ENCODE peak calls at places on chromosome 18, in ten cellular contexts. One of them, this sample, is unnamed.

GRCh38 chr18:48808476-48808875 is 142.3 kb downstream of the SMAD7 start:
- DNase-seq in fibroblast of pulmonary artery: no peak
- DNase-seq in OCI-LY7: no peak
- DNase-seq in WERI-Rb-1: no peak
- DNase-seq in astrocyte of the spinal cord: no peak
- DNase-seq in neural crest cell: no peak
- DNase-seq in brain microvascular endothelial cell: no peak
- DNase-seq in GM12864: no peak
- DNase-seq in activated CD8-positive, alpha-beta T cell treated with anti-CD3 and anti-CD28 coated beads for 36 hours: no peak
- DNase-seq in A549: no peak
- DNase-seq in this sample: no peak

GRCh38 chr18:47317824-47318508 is 66.5 kb upstream of the SKOR2 start:
- DNase-seq in fibroblast of pulmonary artery: no peak
- DNase-seq in OCI-LY7: no peak
- DNase-seq in WERI-Rb-1: no peak
- DNase-seq in astrocyte of the spinal cord: no peak
- DNase-seq in neural crest cell: no peak
- DNase-seq in brain microvascular endothelial cell: no peak
- DNase-seq in GM12864: no peak
- DNase-seq in activated CD8-positive, alpha-beta T cell treated with anti-CD3 and anti-CD28 coated beads for 36 hours: no peak
- DNase-seq in A549: no peak
- DNase-seq in this sample: no peak

GRCh38 chr18:48669991-48670750 is 131.3 kb downstream of the CTIF start:
- DNase-seq in fibroblast of pulmonary artery: no peak
- DNase-seq in OCI-LY7: no peak
- DNase-seq in WERI-Rb-1: no peak
- DNase-seq in astrocyte of the spinal cord: no peak
- DNase-seq in neural crest cell: no peak
- DNase-seq in brain microvascular endothelial cell: no peak
- DNase-seq in GM12864: no peak
- DNase-seq in activated CD8-positive, alpha-beta T cell treated with anti-CD3 and anti-CD28 coated beads for 36 hours: no peak
- DNase-seq in A549: no peak
- DNase-seq in this sample: no peak

GRCh38 chr18:76056467-76057194 is 438.4 kb downstream of the ZNF516 start:
- DNase-seq in fibroblast of pulmonary artery: no peak
- DNase-seq in OCI-LY7: no peak
- DNase-seq in WERI-Rb-1: no peak
- DNase-seq in astrocyte of the spinal cord: no peak
- DNase-seq in neural crest cell: no peak
- DNase-seq in brain microvascular endothelial cell: no peak
- DNase-seq in GM12864: no peak
- DNase-seq in activated CD8-positive, alpha-beta T cell treated with anti-CD3 and anti-CD28 coated beads for 36 hours: no peak
- DNase-seq in A549: no peak
- DNase-seq in this sample: no peak

GRCh38 chr18:31497711-31498449 is at the start of gene DSG2:
- DNase-seq in fibroblast of pulmonary artery: peak
- DNase-seq in OCI-LY7: no peak
- DNase-seq in WERI-Rb-1: peak
- DNase-seq in astrocyte of the spinal cord: peak
- DNase-seq in neural crest cell: peak
- DNase-seq in brain microvascular endothelial cell: no peak
- DNase-seq in GM12864: no peak
- DNase-seq in activated CD8-positive, alpha-beta T cell treated with anti-CD3 and anti-CD28 coated beads for 36 hours: peak
- DNase-seq in A549: peak
- DNase-seq in this sample: peak

GRCh38 chr18:6017160-6017559 is 121.8 kb upstream of the TMEM200C start:
- DNase-seq in fibroblast of pulmonary artery: no peak
- DNase-seq in OCI-LY7: no peak
- DNase-seq in WERI-Rb-1: no peak
- DNase-seq in astrocyte of the spinal cord: no peak
- DNase-seq in neural crest cell: no peak
- DNase-seq in brain microvascular endothelial cell: peak
- DNase-seq in GM12864: no peak
- DNase-seq in activated CD8-positive, alpha-beta T cell treated with anti-CD3 and anti-CD28 coated beads for 36 hours: no peak
- DNase-seq in A549: no peak
- DNase-seq in this sample: no peak

GRCh38 chr18:78696698-78697435 is 282.8 kb upstream of the SALL3 start:
- DNase-seq in fibroblast of pulmonary artery: no peak
- DNase-seq in OCI-LY7: no peak
- DNase-seq in WERI-Rb-1: peak
- DNase-seq in astrocyte of the spinal cord: no peak
- DNase-seq in neural crest cell: no peak
- DNase-seq in brain microvascular endothelial cell: no peak
- DNase-seq in GM12864: no peak
- DNase-seq in activated CD8-positive, alpha-beta T cell treated with anti-CD3 and anti-CD28 coated beads for 36 hours: no peak
- DNase-seq in A549: no peak
- DNase-seq in this sample: no peak

GRCh38 chr18:62883937-62884735 is 168.8 kb downstream of the PHLPP1 start:
- DNase-seq in fibroblast of pulmonary artery: no peak
- DNase-seq in OCI-LY7: no peak
- DNase-seq in WERI-Rb-1: no peak
- DNase-seq in astrocyte of the spinal cord: no peak
- DNase-seq in neural crest cell: no peak
- DNase-seq in brain microvascular endothelial cell: no peak
- DNase-seq in GM12864: no peak
- DNase-seq in activated CD8-positive, alpha-beta T cell treated with anti-CD3 and anti-CD28 coated beads for 36 hours: no peak
- DNase-seq in A549: no peak
- DNase-seq in this sample: no peak

GRCh38 chr18:62436636-62437519 is 85.9 kb upstream of the ZCCHC2 start:
- DNase-seq in fibroblast of pulmonary artery: peak
- DNase-seq in OCI-LY7: no peak
- DNase-seq in WERI-Rb-1: peak
- DNase-seq in astrocyte of the spinal cord: peak
- DNase-seq in neural crest cell: no peak
- DNase-seq in brain microvascular endothelial cell: peak
- DNase-seq in GM12864: no peak
- DNase-seq in activated CD8-positive, alpha-beta T cell treated with anti-CD3 and anti-CD28 coated beads for 36 hours: no peak
- DNase-seq in A549: no peak
- DNase-seq in this sample: no peak

GRCh38 chr18:13463526-13463925 is 245.0 kb downstream of the LDLRAD4 start:
- DNase-seq in fibroblast of pulmonary artery: no peak
- DNase-seq in OCI-LY7: no peak
- DNase-seq in WERI-Rb-1: no peak
- DNase-seq in astrocyte of the spinal cord: no peak
- DNase-seq in neural crest cell: no peak
- DNase-seq in brain microvascular endothelial cell: no peak
- DNase-seq in GM12864: no peak
- DNase-seq in activated CD8-positive, alpha-beta T cell treated with anti-CD3 and anti-CD28 coated beads for 36 hours: peak
- DNase-seq in A549: no peak
- DNase-seq in this sample: no peak

GRCh38 chr18:27619259-27619772 is 434.2 kb upstream of the CHST9 start:
- DNase-seq in fibroblast of pulmonary artery: no peak
- DNase-seq in OCI-LY7: no peak
- DNase-seq in WERI-Rb-1: no peak
- DNase-seq in astrocyte of the spinal cord: no peak
- DNase-seq in neural crest cell: no peak
- DNase-seq in brain microvascular endothelial cell: no peak
- DNase-seq in GM12864: no peak
- DNase-seq in activated CD8-positive, alpha-beta T cell treated with anti-CD3 and anti-CD28 coated beads for 36 hours: no peak
- DNase-seq in A549: no peak
- DNase-seq in this sample: no peak

DNA sequence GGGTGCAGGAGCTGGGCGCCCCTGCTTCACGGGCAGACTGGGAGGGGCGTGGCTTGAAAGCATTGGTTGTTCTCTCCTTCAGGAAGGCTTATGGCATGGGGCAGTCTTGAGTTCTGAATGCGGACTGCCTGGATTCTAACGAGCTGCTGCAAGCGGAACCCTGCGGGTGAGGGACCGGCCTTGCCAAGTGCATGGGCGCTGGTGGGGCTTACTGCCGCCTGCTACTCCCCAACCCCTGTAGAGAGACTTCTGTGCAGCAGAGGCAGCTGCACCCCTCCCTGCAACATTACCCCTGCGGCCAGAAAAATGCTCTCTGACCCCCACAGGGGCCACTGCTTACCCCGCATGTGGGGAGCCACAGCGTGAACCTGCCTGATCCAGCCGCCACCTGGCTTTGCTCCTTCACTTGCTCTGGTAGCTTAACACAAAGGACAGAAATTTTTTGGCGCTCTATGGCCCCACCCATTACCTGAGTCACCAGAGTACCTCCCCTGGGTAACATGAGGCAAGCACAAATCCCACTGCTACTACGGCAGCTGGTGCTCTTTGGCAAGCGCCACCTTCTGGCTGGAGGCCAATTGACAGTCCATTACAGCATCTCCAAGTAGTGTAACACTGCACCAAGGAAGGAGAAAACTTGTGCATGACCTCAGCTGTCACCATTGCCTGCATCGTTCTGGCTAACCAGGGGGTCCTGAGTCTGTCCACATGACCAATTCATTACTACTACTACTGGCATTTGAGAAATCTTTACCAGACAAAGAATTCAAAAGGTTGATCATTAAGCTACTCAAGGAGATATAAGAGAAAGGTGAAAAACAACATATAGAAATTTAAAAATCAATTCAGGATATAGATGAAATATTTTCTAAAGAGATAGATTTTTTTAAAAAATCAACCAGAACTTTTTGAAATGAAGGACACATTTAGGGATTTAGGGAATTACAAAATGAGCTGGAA is 35.4 kb downstream of the MYL12B start:
- DNase-seq in fibroblast of pulmonary artery: peak
- DNase-seq in OCI-LY7: peak
- DNase-seq in WERI-Rb-1: peak
- DNase-seq in astrocyte of the spinal cord: peak
- DNase-seq in neural crest cell: peak
- DNase-seq in brain microvascular endothelial cell: peak
- DNase-seq in GM12864: peak
- DNase-seq in activated CD8-positive, alpha-beta T cell treated with anti-CD3 and anti-CD28 coated beads for 36 hours: peak
- DNase-seq in A549: peak
- DNase-seq in this sample: peak
- TF ChIP-seq CTCF in fibroblast of pulmonary artery: peak
- TF ChIP-seq CTCF in OCI-LY7: peak
- TF ChIP-seq CTCF in WERI-Rb-1: peak
- TF ChIP-seq CTCF in astrocyte of the spinal cord: peak
- TF ChIP-seq CTCF in neural crest cell: peak
- TF ChIP-seq CTCF in brain microvascular endothelial cell: peak
- TF ChIP-seq CTCF in GM12864: peak
- TF ChIP-seq CTCF in activated CD8-positive, alpha-beta T cell treated with anti-CD3 and anti-CD28 coated beads for 36 hours: peak
- TF ChIP-seq CTCF in A549: peak
- TF ChIP-seq CTCF in this sample: peak

GRCh38 chr18:34075963-34076860 is 148.5 kb downstream of the NOL4 start:
- DNase-seq in fibroblast of pulmonary artery: no peak
- DNase-seq in OCI-LY7: no peak
- DNase-seq in WERI-Rb-1: no peak
- DNase-seq in astrocyte of the spinal cord: no peak
- DNase-seq in neural crest cell: no peak
- DNase-seq in brain microvascular endothelial cell: no peak
- DNase-seq in GM12864: no peak
- DNase-seq in activated CD8-positive, alpha-beta T cell treated with anti-CD3 and anti-CD28 coated beads for 36 hours: no peak
- DNase-seq in A549: no peak
- DNase-seq in this sample: no peak

DNA sequence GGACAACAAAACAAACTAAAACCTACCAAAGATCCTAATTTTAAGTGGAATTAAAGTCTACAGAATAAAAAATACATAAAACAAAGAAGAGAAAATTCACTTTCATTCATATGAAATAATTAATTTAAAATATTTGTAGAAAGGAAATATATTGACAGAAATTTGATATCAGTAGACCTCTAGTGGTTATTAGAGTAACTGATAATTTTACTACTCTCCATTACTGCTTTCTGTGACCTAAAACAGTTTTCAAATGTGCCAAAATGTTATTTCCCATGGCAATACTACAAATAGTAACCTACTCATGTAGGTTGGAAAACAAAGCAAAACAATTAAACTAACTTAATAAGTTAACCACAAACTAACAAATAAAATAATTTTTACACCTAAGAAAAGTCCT is 147.1 kb downstream of the NOL4 start:
- DNase-seq in fibroblast of pulmonary artery: no peak
- DNase-seq in OCI-LY7: no peak
- DNase-seq in WERI-Rb-1: no peak
- DNase-seq in astrocyte of the spinal cord: peak
- DNase-seq in neural crest cell: no peak
- DNase-seq in brain microvascular endothelial cell: no peak
- DNase-seq in GM12864: no peak
- DNase-seq in activated CD8-positive, alpha-beta T cell treated with anti-CD3 and anti-CD28 coated beads for 36 hours: no peak
- DNase-seq in A549: no peak
- DNase-seq in this sample: no peak
- TF ChIP-seq CTCF in fibroblast of pulmonary artery: no peak
- TF ChIP-seq CTCF in OCI-LY7: peak
- TF ChIP-seq CTCF in WERI-Rb-1: no peak
- TF ChIP-seq CTCF in astrocyte of the spinal cord: no peak
- TF ChIP-seq CTCF in neural crest cell: peak
- TF ChIP-seq CTCF in brain microvascular endothelial cell: no peak
- TF ChIP-seq CTCF in GM12864: no peak
- TF ChIP-seq CTCF in activated CD8-positive, alpha-beta T cell treated with anti-CD3 and anti-CD28 coated beads for 36 hours: no peak
- TF ChIP-seq CTCF in A549: no peak
- TF ChIP-seq CTCF in this sample: peak

GRCh38 chr18:53266850-53267249 is 926.9 kb downstream of the DCC start:
- DNase-seq in fibroblast of pulmonary artery: no peak
- DNase-seq in OCI-LY7: no peak
- DNase-seq in WERI-Rb-1: no peak
- DNase-seq in astrocyte of the spinal cord: no peak
- DNase-seq in neural crest cell: no peak
- DNase-seq in brain microvascular endothelial cell: no peak
- DNase-seq in GM12864: no peak
- DNase-seq in activated CD8-positive, alpha-beta T cell treated with anti-CD3 and anti-CD28 coated beads for 36 hours: no peak
- DNase-seq in A549: no peak
- DNase-seq in this sample: no peak
- TF ChIP-seq CTCF in fibroblast of pulmonary artery: no peak
- TF ChIP-seq CTCF in OCI-LY7: no peak
- TF ChIP-seq CTCF in WERI-Rb-1: no peak
- TF ChIP-seq CTCF in astrocyte of the spinal cord: no peak
- TF ChIP-seq CTCF in neural crest cell: no peak
- TF ChIP-seq CTCF in brain microvascular endothelial cell: no peak
- TF ChIP-seq CTCF in GM12864: no peak
- TF ChIP-seq CTCF in activated CD8-positive, alpha-beta T cell treated with anti-CD3 and anti-CD28 coated beads for 36 hours: no peak
- TF ChIP-seq CTCF in A549: no peak
- TF ChIP-seq CTCF in this sample: no peak

GRCh38 chr18:905307-905947 is 756 bp downstream of the ADCYAP1 start:
- DNase-seq in fibroblast of pulmonary artery: no peak
- DNase-seq in OCI-LY7: no peak
- DNase-seq in WERI-Rb-1: peak
- DNase-seq in astrocyte of the spinal cord: no peak
- DNase-seq in neural crest cell: no peak
- DNase-seq in brain microvascular endothelial cell: no peak
- DNase-seq in GM12864: no peak
- DNase-seq in activated CD8-positive, alpha-beta T cell treated with anti-CD3 and anti-CD28 coated beads for 36 hours: no peak
- DNase-seq in A549: no peak
- DNase-seq in this sample: peak

GRCh38 chr18:902179-902718 is 2.4 kb upstream of the ADCYAP1 start:
- DNase-seq in fibroblast of pulmonary artery: peak
- DNase-seq in OCI-LY7: no peak
- DNase-seq in WERI-Rb-1: peak
- DNase-seq in astrocyte of the spinal cord: no peak
- DNase-seq in neural crest cell: no peak
- DNase-seq in brain microvascular endothelial cell: no peak
- DNase-seq in GM12864: no peak
- DNase-seq in activated CD8-positive, alpha-beta T cell treated with anti-CD3 and anti-CD28 coated beads for 36 hours: no peak
- DNase-seq in A549: no peak
- DNase-seq in this sample: no peak

GRCh38 chr18:903703-904102 is 968 bp upstream of the ADCYAP1 start:
- DNase-seq in fibroblast of pulmonary artery: peak
- DNase-seq in OCI-LY7: no peak
- DNase-seq in WERI-Rb-1: peak
- DNase-seq in astrocyte of the spinal cord: peak
- DNase-seq in neural crest cell: peak
- DNase-seq in brain microvascular endothelial cell: peak
- DNase-seq in GM12864: no peak
- DNase-seq in activated CD8-positive, alpha-beta T cell treated with anti-CD3 and anti-CD28 coated beads for 36 hours: peak
- DNase-seq in A549: peak
- DNase-seq in this sample: peak

GRCh38 chr18:905948-906415 is 1.3 kb downstream of the ADCYAP1 start:
- DNase-seq in fibroblast of pulmonary artery: no peak
- DNase-seq in OCI-LY7: no peak
- DNase-seq in WERI-Rb-1: no peak
- DNase-seq in astrocyte of the spinal cord: no peak
- DNase-seq in neural crest cell: no peak
- DNase-seq in brain microvascular endothelial cell: no peak
- DNase-seq in GM12864: no peak
- DNase-seq in activated CD8-positive, alpha-beta T cell treated with anti-CD3 and anti-CD28 coated beads for 36 hours: no peak
- DNase-seq in A549: no peak
- DNase-seq in this sample: peak

GRCh38 chr18:904135-905090 is at the start of gene ADCYAP1:
- DNase-seq in fibroblast of pulmonary artery: peak
- DNase-seq in OCI-LY7: no peak
- DNase-seq in WERI-Rb-1: peak
- DNase-seq in astrocyte of the spinal cord: no peak
- DNase-seq in neural crest cell: no peak
- DNase-seq in brain microvascular endothelial cell: no peak
- DNase-seq in GM12864: no peak
- DNase-seq in activated CD8-positive, alpha-beta T cell treated with anti-CD3 and anti-CD28 coated beads for 36 hours: no peak
- DNase-seq in A549: peak
- DNase-seq in this sample: peak
- TF ChIP-seq CTCF in fibroblast of pulmonary artery: peak
- TF ChIP-seq CTCF in OCI-LY7: no peak
- TF ChIP-seq CTCF in WERI-Rb-1: peak
- TF ChIP-seq CTCF in astrocyte of the spinal cord: no peak
- TF ChIP-seq CTCF in neural crest cell: no peak
- TF ChIP-seq CTCF in brain microvascular endothelial cell: peak
- TF ChIP-seq CTCF in GM12864: no peak
- TF ChIP-seq CTCF in activated CD8-positive, alpha-beta T cell treated with anti-CD3 and anti-CD28 coated beads for 36 hours: no peak
- TF ChIP-seq CTCF in A549: no peak
- TF ChIP-seq CTCF in this sample: no peak

This sample was measured in glutamatergic neuron.